ENCODE peak calls at places on chromosome 5, in four cellular contexts. M is PC-3, Y is right atrium auricular region, R is body of pancreas. L is an unnamed sample. For H3K27me3, the result is how much of the 10 kb centered on the place peaks cover.

GRCh38 chr5:60521379-60522298 is 178.3 kb downstream of the DEPDC1B start:
- DNase-seq in Y (no peak), M (no peak), R (no peak), L (no peak)

GRCh38 chr5:88683506-88684135 is 199.4 kb downstream of the MEF2C start:
- DNase-seq in Y (no peak), R (no peak), M (peak), L (no peak)

GRCh38 chr5:112126982-112127381 is 292.1 kb downstream of the EPB41L4A start:
- DNase-seq in Y (no peak), M (no peak), R (no peak), L (no peak)

GRCh38 chr5:147857302-147858129 is 21.0 kb upstream of the SCGB3A2 start:
- DNase-seq in R (peak), M (peak), Y (peak), L (peak)

GRCh38 chr5:164230341-164230740 is 724.9 kb downstream of the MAT2B start:
- DNase-seq in Y (no peak), R (no peak), M (no peak), L (no peak)

GRCh38 chr5:159993194-159993593 is 15.7 kb upstream of the TTC1 start:
- DNase-seq in R (no peak), M (no peak), Y (no peak), L (no peak)

GRCh38 chr5:36724429-36725332 is 118.3 kb downstream of the SLC1A3 start:
- DNase-seq in M (peak), Y (no peak), R (peak), L (peak)

GRCh38 chr5:37553720-37554402 is 174.7 kb downstream of the WDR70 start:
- DNase-seq in Y (no peak), R (no peak), M (peak), L (no peak)

GRCh38 chr5:126794157-126794828 is 17.4 kb downstream of the LMNB1 start:
- DNase-seq in R (no peak), Y (no peak), M (no peak), L (no peak)

GRCh38 chr5:32443541-32444190 is 874 bp downstream of the ZFR start:
- DNase-seq in Y (no peak), M (peak), R (peak), L (peak)

GRCh38 chr5:128844354-128844923 is 120.8 kb upstream of the SLC27A6 start:
- DNase-seq in M (peak), R (no peak), Y (no peak), L (no peak)

GRCh38 chr5:90802695-90803317 is 244.2 kb downstream of the ADGRV1 start:
- DNase-seq in M (peak), Y (no peak), R (peak), L (peak)

GRCh38 chr5:9903806-9904205 is 273.7 kb upstream of the TAS2R1 start:
- DNase-seq in Y (no peak), R (no peak), M (peak), L (no peak)

GRCh38 chr5:42499016-42499415 is 75.8 kb downstream of the GHR start:
- DNase-seq in R (no peak), M (no peak), Y (no peak), L (no peak)

GRCh38 chr5:126000533-126000932 is 422.7 kb upstream of the GRAMD2B start:
- DNase-seq in M (no peak), Y (no peak), R (no peak), L (no peak)

GRCh38 chr5:41827792-41828191 is 42.4 kb downstream of the OXCT1 start:
- DNase-seq in R (no peak), Y (no peak), M (no peak), L (no peak)

GRCh38 chr5:179191506-179192184 is 131.5 kb downstream of the ZNF354C start:
- DNase-seq in M (no peak), Y (no peak), R (no peak), L (no peak)

GRCh38 chr5:84272776-84273516 is 111.7 kb downstream of the EDIL3 start:
- DNase-seq in R (no peak), Y (no peak), M (peak), L (no peak)

GRCh38 chr5:9617739-9618504 is 12.2 kb downstream of the TAS2R1 start:
- DNase-seq in R (no peak), Y (no peak), M (peak), L (no peak)

GRCh38 chr5:2867373-2867933 is 116.0 kb upstream of the IRX2 start:
- DNase-seq in M (no peak), Y (no peak), R (no peak), L (no peak)

GRCh38 chr5:103866169-103866568 is 303.6 kb upstream of the NUDT12 start:
- DNase-seq in Y (no peak), M (peak), R (no peak), L (no peak)

GRCh38 chr5:110899566-110900412 is 161.0 kb downstream of the SLC25A46 start:
- DNase-seq in Y (no peak), M (peak), R (no peak), L (no peak)

GRCh38 chr5:159901772-159902171 is 14.5 kb upstream of the ADRA1B start:
- DNase-seq in Y (no peak), M (no peak), R (no peak), L (no peak)

GRCh38 chr5:177309351-177310191 is 2.1 kb downstream of the MXD3 start:
- DNase-seq in Y (no peak), M (peak), R (peak), L (no peak)

GRCh38 chr5:181161534-181162175 is 14.3 kb downstream of the OR2V2 start:
- DNase-seq in Y (no peak), M (no peak), R (no peak), L (no peak)
- H3K27ac ChIP-seq in Y (no peak), M (peak), R (no peak), L (no peak)

GRCh38 chr5:6818594-6819512 is 105.6 kb downstream of the TENT4A start:
- DNase-seq in R (no peak), M (peak), Y (no peak), L (no peak)

GRCh38 chr5:6810641-6811405 is 97.6 kb downstream of the TENT4A start:
- DNase-seq in M (no peak), R (no peak), Y (no peak), L (no peak)

GRCh38 chr5:6812091-6812490 is 98.9 kb downstream of the TENT4A start:
- DNase-seq in Y (no peak), M (no peak), R (no peak), L (no peak)

GRCh38 chr5:6812800-6813731 is 99.8 kb downstream of the TENT4A start:
- DNase-seq in M (no peak), Y (peak), R (peak), L (peak)

GRCh38 chr5:6814816-6815215 is 101.6 kb downstream of the TENT4A start:
- DNase-seq in Y (no peak), R (no peak), M (no peak), L (no peak)
- H3K27me3 ChIP-seq in Y (under half), R (under half), M (half or more), L (under half)

DNA sequence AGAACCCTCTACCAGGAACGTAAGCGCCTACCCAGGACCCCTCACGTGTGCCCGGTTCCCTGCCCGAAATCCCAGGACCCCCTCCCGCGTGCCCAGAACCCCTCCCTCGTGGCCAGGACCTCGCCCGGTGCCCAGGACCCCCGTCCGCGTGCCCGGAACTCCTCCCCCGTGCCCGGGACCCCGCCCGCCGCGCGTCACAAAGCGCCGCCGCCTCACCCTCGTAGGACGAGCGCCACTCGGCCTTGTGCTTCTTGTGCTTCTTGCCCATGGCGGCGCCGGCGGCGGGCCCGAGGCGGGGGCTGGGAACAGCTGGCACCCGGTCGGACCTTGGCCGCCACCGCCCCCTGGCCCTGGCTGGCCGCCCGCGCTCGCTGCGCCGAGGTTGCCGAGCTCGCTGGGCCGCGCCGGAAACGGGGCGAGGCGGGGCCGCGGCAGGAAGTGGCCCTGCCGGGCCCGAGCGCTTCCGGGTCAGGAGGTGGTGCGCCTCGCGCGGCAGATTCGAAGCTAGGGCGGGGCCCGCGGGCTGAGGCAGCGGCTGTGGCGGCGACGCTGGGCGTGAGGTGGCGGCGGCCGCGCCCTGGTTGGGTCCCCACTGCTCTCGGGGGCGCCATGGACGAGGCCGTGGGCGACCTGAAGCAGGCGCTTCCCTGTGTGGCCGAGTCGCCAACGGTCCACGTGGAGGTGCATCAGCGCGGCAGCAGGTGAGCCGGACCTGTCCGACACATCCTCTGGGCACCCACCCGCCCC is at the start of the genes BRD9 and TRIP13:
- DNase-seq in M (peak), R (peak), Y (peak), L (peak)
- H3K27ac ChIP-seq in M (peak), R (peak), Y (peak), L (peak)

GRCh38 chr5:40681351-40682311 is 1.9 kb downstream of the PTGER4 start:
- DNase-seq in R (peak), Y (no peak), M (no peak), L (peak)

GRCh38 chr5:40679071-40679997 is at the start of gene PTGER4:
- DNase-seq in Y (peak), R (peak), M (peak), L (peak)

GRCh38 chr5:40678021-40678939 is 1.4 kb upstream of the PTGER4 start:
- DNase-seq in Y (no peak), M (peak), R (no peak), L (no peak)

GRCh38 chr5:40680741-40681350 is 1.1 kb downstream of the PTGER4 start:
- DNase-seq in Y (no peak), R (peak), M (no peak), L (peak)

GRCh38 chr5:40679998-40680681 is 425 bp downstream of the PTGER4 start:
- DNase-seq in Y (no peak), R (peak), M (peak), L (peak)
- H3K27me3 ChIP-seq in Y (under half), R (under half), M (under half), L (under half)

GRCh38 chr5:139277171-139277570 is 16.4 kb upstream of the MATR3 start:
- DNase-seq in Y (no peak), R (no peak), M (no peak), L (no peak)
- H3K27ac ChIP-seq in Y (peak), R (no peak), M (peak), L (no peak)

DNA sequence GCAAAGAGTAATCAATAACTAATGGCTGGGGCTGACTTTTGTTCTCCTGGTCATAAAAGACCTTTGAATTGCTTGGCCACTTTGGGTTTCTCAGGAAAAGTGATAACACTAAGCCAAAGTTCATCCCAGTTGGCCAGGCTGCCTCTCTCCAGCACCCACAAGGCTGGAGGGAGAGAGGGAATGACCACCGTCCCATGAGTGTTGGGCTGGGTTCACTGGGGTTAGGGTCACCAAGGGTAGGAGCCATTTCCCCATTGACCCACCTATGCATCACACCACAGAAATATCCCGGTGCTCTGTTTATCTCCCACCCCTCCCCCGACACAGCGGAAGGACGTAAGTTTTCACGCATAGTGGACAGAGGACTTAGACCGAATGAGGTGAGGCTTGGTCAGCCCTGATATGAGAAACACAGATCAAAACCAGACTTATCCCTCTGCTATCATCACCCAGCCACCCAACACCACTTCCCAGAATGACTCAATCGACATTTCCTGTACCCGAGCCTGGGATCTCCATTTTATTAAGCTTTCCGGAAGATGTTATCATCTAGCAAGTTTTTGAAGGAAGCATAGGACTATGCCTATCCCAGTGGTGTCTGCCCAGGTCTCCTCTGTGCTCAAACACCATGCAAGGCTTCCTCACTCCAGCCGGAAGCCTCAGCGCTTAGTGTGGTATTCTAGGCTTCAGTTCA is 27.0 kb upstream of the PPARGC1B start:
- DNase-seq in Y (peak), M (no peak), R (no peak), L (no peak)
- H3K27me3 ChIP-seq in Y (under half), M (under half), R (under half), L (under half)

GRCh38 chr5:39501403-39501802 is 76.6 kb upstream of the DAB2 start:
- DNase-seq in M (peak), R (peak), Y (no peak), L (peak)
- H3K27ac ChIP-seq in M (peak), R (peak), Y (peak), L (no peak)

GRCh38 chr5:135028791-135029467 is 5.1 kb downstream of the PITX1 start:
- DNase-seq in Y (no peak), R (no peak), M (no peak), L (no peak)

GRCh38 chr5:135030691-135031145 is 3.3 kb downstream of the PITX1 start:
- DNase-seq in R (no peak), Y (no peak), M (no peak), L (no peak)

GRCh38 chr5:135029468-135030122 is 4.4 kb downstream of the PITX1 start:
- DNase-seq in Y (no peak), R (no peak), M (no peak), L (no peak)

GRCh38 chr5:135031146-135031812 is 2.7 kb downstream of the PITX1 start:
- DNase-seq in R (no peak), M (no peak), Y (no peak), L (peak)

GRCh38 chr5:135030123-135030517 is 3.9 kb downstream of the PITX1 start:
- DNase-seq in M (no peak), Y (no peak), R (no peak), L (no peak)
- H3K27me3 ChIP-seq in M (under half), Y (half or more), R (half or more), L (half or more)

DNA sequence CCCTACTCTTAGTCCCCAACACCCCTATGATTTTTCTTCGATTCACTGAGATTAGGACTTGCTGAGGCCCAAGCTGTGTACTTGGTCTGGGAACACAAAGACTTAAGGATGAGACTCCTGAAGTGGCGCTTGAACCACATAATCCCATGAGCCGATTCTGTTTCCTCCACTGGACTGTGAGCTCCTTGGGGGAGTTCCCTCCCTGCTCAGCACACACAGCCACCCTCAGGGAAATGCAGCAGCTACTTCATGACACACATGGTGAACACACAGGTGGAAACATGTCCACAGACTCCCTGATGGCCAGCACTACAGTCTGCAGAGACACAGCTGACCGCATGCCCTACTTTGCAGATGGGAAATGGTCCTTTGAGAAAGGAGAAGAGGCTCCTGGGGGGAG is 101.1 kb downstream of the C5orf15 start:
- DNase-seq in R (no peak), Y (no peak), M (no peak), L (no peak)
- H3K27ac ChIP-seq in R (no peak), Y (no peak), M (no peak), L (no peak)